ENCODE peak calls at places on chromosomes 3 and 15, in four cellular contexts. H is cardiac muscle cell, A is mucosa of descending colon, S is IMR-90. O is an unnamed sample.

GRCh38 chr3:36763850-36764703 is at the start of gene DCLK3:
- DNase-seq in H (peak), A (no peak), S (no peak), O (no peak)

GRCh38 chr3:67037615-67038014 is 39.5 kb downstream of the KBTBD8 start:
- DNase-seq in H (peak), A (no peak), S (peak), O (no peak)

GRCh38 chr3:184757010-184757651 is 45.3 kb upstream of the MAGEF1 start:
- DNase-seq in H (peak), A (peak), S (peak), O (no peak)

GRCh38 chr3:23219552-23219951 is 16.4 kb downstream of the UBE2E2 start:
- DNase-seq in H (no peak), A (no peak), S (no peak), O (no peak)

GRCh38 chr3:194773216-194773615 is 87.5 kb downstream of the FAM43A start:
- DNase-seq in H (peak), A (peak), S (no peak), O (no peak)

GRCh38 chr3:141191097-141191749 is 40.4 kb upstream of the PXYLP1 start:
- DNase-seq in H (peak), A (no peak), S (peak), O (no peak)

GRCh38 chr15:66784174-66784573 is 82.1 kb downstream of the SMAD6 start:
- DNase-seq in H (no peak), A (no peak), S (no peak), O (no peak)

GRCh38 chr3:137772231-137772617 is 8.1 kb downstream of the SOX14 start:
- DNase-seq in H (no peak), A (no peak), S (no peak), O (no peak)

GRCh38 chr3:184531580-184532290 is 29.9 kb upstream of the EPHB3 start:
- DNase-seq in H (peak), A (no peak), S (no peak), O (no peak)

GRCh38 chr3:45647148-45647619 is 42.0 kb upstream of the SACM1L start:
- DNase-seq in H (peak), A (peak), S (peak), O (no peak)

GRCh38 chr15:47414207-47414606 is 303.1 kb upstream of the SEMA6D start:
- DNase-seq in H (no peak), A (no peak), S (no peak), O (no peak)

GRCh38 chr3:192563417-192563816 is 163.9 kb downstream of the FGF12 start:
- DNase-seq in H (no peak), A (no peak), S (no peak), O (no peak)

GRCh38 chr3:66729685-66730393 is 229.0 kb upstream of the LRIG1 start:
- DNase-seq in H (no peak), A (peak), S (no peak), O (no peak)

GRCh38 chr15:100940785-100941379 is 21.7 kb downstream of the LRRK1 start:
- DNase-seq in H (no peak), A (no peak), S (no peak), O (no peak)

GRCh38 chr3:32249184-32249782 is 10.8 kb downstream of the CMTM8 start:
- DNase-seq in H (peak), A (no peak), S (peak), O (no peak)

GRCh38 chr3:66539466-66539989 is 38.7 kb upstream of the LRIG1 start:
- DNase-seq in H (no peak), A (no peak), S (no peak), O (no peak)

GRCh38 chr3:27559835-27560234 is 75.7 kb upstream of the SLC4A7 start:
- DNase-seq in H (peak), A (peak), S (peak), O (no peak)

GRCh38 chr3:24523988-24524727 is 29.5 kb upstream of the THRB start:
- DNase-seq in H (no peak), A (no peak), S (no peak), O (no peak)

GRCh38 chr3:187498211-187498610 is 130.0 kb downstream of the RTP4 start:
- DNase-seq in H (no peak), A (no peak), S (no peak), O (no peak)

GRCh38 chr15:101038327-101039003 is 119.3 kb downstream of the LRRK1 start:
- DNase-seq in H (no peak), A (no peak), S (no peak), O (no peak)

GRCh38 chr3:81581966-81582599 is 179.4 kb downstream of the GBE1 start:
- DNase-seq in H (peak), A (peak), S (peak), O (no peak)

GRCh38 chr3:29515451-29515850 is 234.6 kb downstream of the RBMS3 start:
- DNase-seq in H (no peak), A (no peak), S (peak), O (no peak)

GRCh38 chr3:14649466-14649865 is 2.1 kb upstream of the CCDC174 start:
- DNase-seq in H (no peak), A (no peak), S (no peak), O (no peak)

GRCh38 chr3:58190882-58191281 is 19.9 kb downstream of the DNASE1L3 start:
- DNase-seq in H (no peak), A (no peak), S (no peak), O (no peak)
- TF ChIP-seq CTCF in H (no peak), A (no peak), S (no peak), O (no peak)

GRCh38 chr15:69873807-69874206 is 223.9 kb downstream of the TLE3 start:
- DNase-seq in H (no peak), A (no peak), S (no peak), O (no peak)
- TF ChIP-seq CTCF in H (no peak), A (no peak), S (no peak), O (no peak)

GRCh38 chr15:79130535-79131130 is 40.1 kb upstream of the RASGRF1 start:
- DNase-seq in H (no peak), A (no peak), S (no peak), O (no peak)
- TF ChIP-seq CTCF in H (peak), A (no peak), S (no peak), O (no peak)

DNA sequence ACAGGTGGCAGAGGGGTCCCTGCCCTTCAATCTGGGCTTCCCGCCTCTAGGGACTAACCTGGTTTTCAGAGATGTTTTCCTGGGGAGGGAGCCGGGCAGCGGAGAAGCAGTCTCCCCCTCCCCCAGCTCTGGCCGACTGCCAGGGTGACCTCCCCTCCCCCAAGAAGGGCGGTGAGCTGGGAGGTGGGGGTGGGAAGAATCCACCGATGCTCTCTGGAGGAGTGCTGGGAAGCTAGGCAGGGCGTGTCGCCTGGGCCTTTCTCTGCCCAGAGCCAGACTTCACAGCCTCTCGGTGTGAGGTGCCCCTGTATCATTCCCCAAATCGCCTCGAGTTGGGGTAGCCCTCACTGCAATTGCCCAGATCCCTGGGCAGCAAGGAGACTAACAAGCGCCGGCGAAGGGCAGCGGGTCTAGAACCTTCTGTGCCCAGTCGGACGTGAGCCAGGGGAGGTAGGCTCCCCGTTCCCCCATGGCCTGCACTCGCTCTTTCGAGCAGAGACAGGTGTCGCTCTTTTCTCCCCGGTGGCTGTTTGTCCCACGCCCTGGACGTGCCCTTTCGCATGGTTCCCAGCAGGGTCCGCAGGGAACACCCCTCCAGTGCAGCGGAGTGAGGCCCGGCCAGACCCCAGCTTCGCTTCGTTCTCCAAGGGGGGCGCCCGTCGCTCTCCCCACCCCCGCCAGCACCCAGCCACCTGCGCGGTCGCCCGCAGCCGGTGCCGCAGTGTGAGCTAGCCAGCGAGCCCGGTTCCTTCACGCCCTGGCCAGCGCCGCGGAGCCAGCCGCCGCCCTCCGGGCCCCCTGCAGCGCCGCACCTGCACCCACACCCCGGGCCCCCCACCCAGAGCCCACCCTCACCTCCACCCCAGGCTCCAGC is 1.1 kb downstream of the RAB6B start:
- DNase-seq in H (no peak), A (no peak), S (no peak), O (no peak)
- TF ChIP-seq CTCF in H (no peak), A (no peak), S (no peak), O (no peak)

GRCh38 chr3:169137076-169137475 is 526.4 kb downstream of the MECOM start:
- DNase-seq in H (no peak), A (no peak), S (no peak), O (no peak)

GRCh38 chr3:169137943-169138342 is 525.6 kb downstream of the MECOM start:
- DNase-seq in H (no peak), A (no peak), S (no peak), O (no peak)

GRCh38 chr3:169134194-169134593 is 529.3 kb downstream of the MECOM start:
- DNase-seq in H (no peak), A (no peak), S (no peak), O (no peak)

GRCh38 chr3:169131695-169132464 is 531.6 kb downstream of the MECOM start:
- DNase-seq in H (no peak), A (no peak), S (no peak), O (no peak)

GRCh38 chr3:169133178-169134161 is 530.0 kb downstream of the MECOM start:
- DNase-seq in H (peak), A (no peak), S (peak), O (no peak)
- TF ChIP-seq CTCF in H (peak), A (no peak), S (peak), O (peak)

GRCh38 chr3:117936159-117936558 is 1098.5 kb downstream of the IGSF11 start:
- DNase-seq in H (no peak), A (no peak), S (no peak), O (no peak)
- TF ChIP-seq CTCF in H (no peak), A (no peak), S (no peak), O (no peak)

DNA sequence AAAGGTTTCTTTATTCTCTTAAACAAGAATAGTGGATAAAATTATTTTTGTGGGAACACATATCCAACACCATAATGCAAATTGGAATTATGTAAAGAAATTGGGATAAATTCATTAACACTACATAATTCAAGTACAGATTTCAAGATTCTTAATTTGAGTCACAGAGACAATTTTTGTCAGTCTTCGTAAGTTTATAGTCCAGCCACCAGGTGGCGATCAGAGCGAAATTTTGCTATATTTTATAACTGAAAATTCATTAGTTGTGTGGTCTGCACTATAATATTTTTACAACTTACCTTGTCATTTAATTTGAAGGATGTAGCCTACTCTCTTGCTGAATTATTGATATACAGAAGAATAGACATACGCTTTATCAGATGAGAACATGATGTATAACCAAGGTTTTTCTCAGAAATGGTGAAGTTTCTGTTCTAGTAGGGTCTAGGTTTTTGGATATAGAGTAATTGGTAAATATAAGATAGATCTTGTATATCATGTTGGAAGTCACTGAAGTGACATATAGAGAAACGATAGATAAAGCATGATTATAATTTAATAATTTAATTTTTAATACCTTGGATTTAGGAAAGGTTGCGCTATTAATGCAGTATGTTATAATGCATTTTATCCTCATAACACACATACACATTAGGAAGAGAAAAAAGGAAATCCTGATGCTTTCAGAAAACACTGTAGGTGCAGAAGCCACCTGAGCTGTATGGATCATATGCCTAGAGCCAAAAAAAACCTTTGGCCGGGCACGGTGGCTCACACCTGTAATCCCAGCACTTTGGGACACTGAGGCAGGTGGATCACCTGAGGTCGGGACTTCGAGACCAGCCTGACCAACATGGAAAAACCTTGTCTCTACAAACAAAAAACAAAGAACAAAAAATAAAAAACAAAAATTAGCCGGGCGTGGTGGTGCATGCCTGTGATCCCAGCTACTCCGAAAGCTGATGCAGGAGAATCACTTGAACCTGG is 31.7 kb downstream of the PLSCR4 start:
- DNase-seq in H (peak), A (peak), S (peak), O (no peak)
- TF ChIP-seq CTCF in H (peak), A (peak), S (peak), O (peak)

O was measured in upper lobe of right lung.